ENCODE peak calls at places on chromosomes 2 and 18, in eight cellular contexts. One of them, this sample, is unnamed.

GRCh38 chr2:67240507-67240906 is 156.6 kb upstream of the ETAA1 start:
- DNase-seq in mammary epithelial cell: peak
- DNase-seq in neural progenitor cell: no peak
- DNase-seq in H9: no peak
- DNase-seq in fibroblast of lung: peak
- DNase-seq in GM23338: no peak
- DNase-seq in astrocyte: peak
- DNase-seq in PC-9: no peak
- DNase-seq in this sample: no peak

GRCh38 chr2:148130571-148130970 is 109.7 kb downstream of the MBD5 start:
- DNase-seq in neural progenitor cell: no peak
- DNase-seq in GM23338: peak
- DNase-seq in mammary epithelial cell: peak
- DNase-seq in fibroblast of lung: peak
- DNase-seq in H9: no peak
- DNase-seq in PC-9: no peak
- DNase-seq in astrocyte: peak
- DNase-seq in this sample: no peak

GRCh38 chr2:221779614-221780067 is 207.5 kb upstream of the EPHA4 start:
- DNase-seq in neural progenitor cell: no peak
- DNase-seq in H9: no peak
- DNase-seq in fibroblast of lung: peak
- DNase-seq in GM23338: no peak
- DNase-seq in mammary epithelial cell: no peak
- DNase-seq in PC-9: no peak
- DNase-seq in astrocyte: peak
- DNase-seq in this sample: no peak

GRCh38 chr2:43812947-43813346 is 25.7 kb downstream of the ABCG5 start:
- DNase-seq in astrocyte: no peak
- DNase-seq in neural progenitor cell: no peak
- DNase-seq in PC-9: no peak
- DNase-seq in H9: no peak
- DNase-seq in fibroblast of lung: no peak
- DNase-seq in mammary epithelial cell: no peak
- DNase-seq in GM23338: no peak
- DNase-seq in this sample: no peak

GRCh38 chr2:238587776-238588660 is 161.3 kb downstream of the ASB1 start:
- DNase-seq in PC-9: no peak
- DNase-seq in H9: no peak
- DNase-seq in GM23338: no peak
- DNase-seq in astrocyte: no peak
- DNase-seq in fibroblast of lung: no peak
- DNase-seq in mammary epithelial cell: no peak
- DNase-seq in neural progenitor cell: no peak
- DNase-seq in this sample: no peak

GRCh38 chr2:63058742-63059433 is 8.3 kb downstream of the OTX1 start:
- DNase-seq in astrocyte: no peak
- DNase-seq in neural progenitor cell: peak
- DNase-seq in fibroblast of lung: no peak
- DNase-seq in GM23338: peak
- DNase-seq in H9: peak
- DNase-seq in mammary epithelial cell: no peak
- DNase-seq in PC-9: no peak
- DNase-seq in this sample: no peak

GRCh38 chr2:43937269-43937820 is 58.4 kb downstream of the LRPPRC start:
- DNase-seq in neural progenitor cell: no peak
- DNase-seq in PC-9: no peak
- DNase-seq in GM23338: no peak
- DNase-seq in fibroblast of lung: no peak
- DNase-seq in H9: no peak
- DNase-seq in mammary epithelial cell: no peak
- DNase-seq in astrocyte: peak
- DNase-seq in this sample: no peak

GRCh38 chr2:108963057-108963456 is 26.0 kb downstream of the EDAR start:
- DNase-seq in H9: no peak
- DNase-seq in GM23338: no peak
- DNase-seq in neural progenitor cell: no peak
- DNase-seq in PC-9: no peak
- DNase-seq in fibroblast of lung: no peak
- DNase-seq in astrocyte: no peak
- DNase-seq in mammary epithelial cell: no peak
- DNase-seq in this sample: no peak

GRCh38 chr18:36366994-36367839 is 69.7 kb downstream of the FHOD3 start:
- DNase-seq in H9: no peak
- DNase-seq in astrocyte: no peak
- DNase-seq in fibroblast of lung: no peak
- DNase-seq in mammary epithelial cell: no peak
- DNase-seq in GM23338: no peak
- DNase-seq in neural progenitor cell: no peak
- DNase-seq in PC-9: no peak
- DNase-seq in this sample: no peak

GRCh38 chr18:80023173-80023572 is 11.1 kb upstream of the RBFA start:
- DNase-seq in mammary epithelial cell: no peak
- DNase-seq in H9: no peak
- DNase-seq in neural progenitor cell: peak
- DNase-seq in GM23338: peak
- DNase-seq in astrocyte: no peak
- DNase-seq in fibroblast of lung: no peak
- DNase-seq in PC-9: no peak
- DNase-seq in this sample: no peak

GRCh38 chr2:220127311-220127710 is 499.9 kb downstream of the SLC4A3 start:
- DNase-seq in mammary epithelial cell: peak
- DNase-seq in H9: no peak
- DNase-seq in PC-9: peak
- DNase-seq in GM23338: no peak
- DNase-seq in neural progenitor cell: no peak
- DNase-seq in fibroblast of lung: no peak
- DNase-seq in astrocyte: no peak
- DNase-seq in this sample: no peak

GRCh38 chr2:122105171-122105884 is 349.9 kb downstream of the TSN start:
- DNase-seq in astrocyte: no peak
- DNase-seq in H9: no peak
- DNase-seq in neural progenitor cell: peak
- DNase-seq in fibroblast of lung: no peak
- DNase-seq in PC-9: no peak
- DNase-seq in GM23338: no peak
- DNase-seq in mammary epithelial cell: no peak
- DNase-seq in this sample: no peak

GRCh38 chr18:68583685-68584084 is 131.2 kb downstream of the TMX3 start:
- DNase-seq in fibroblast of lung: no peak
- DNase-seq in GM23338: no peak
- DNase-seq in astrocyte: no peak
- DNase-seq in PC-9: no peak
- DNase-seq in neural progenitor cell: no peak
- DNase-seq in H9: no peak
- DNase-seq in mammary epithelial cell: no peak
- DNase-seq in this sample: no peak

GRCh38 chr2:210028178-210028577 is 25.7 kb downstream of the RPE start:
- DNase-seq in astrocyte: no peak
- DNase-seq in GM23338: no peak
- DNase-seq in mammary epithelial cell: no peak
- DNase-seq in H9: no peak
- DNase-seq in neural progenitor cell: no peak
- DNase-seq in PC-9: no peak
- DNase-seq in fibroblast of lung: no peak
- DNase-seq in this sample: no peak

GRCh38 chr2:217086038-217086522 is 226.2 kb upstream of the TNP1 start:
- DNase-seq in PC-9: no peak
- DNase-seq in mammary epithelial cell: no peak
- DNase-seq in H9: no peak
- DNase-seq in neural progenitor cell: no peak
- DNase-seq in fibroblast of lung: peak
- DNase-seq in GM23338: no peak
- DNase-seq in astrocyte: peak
- DNase-seq in this sample: no peak

GRCh38 chr2:232894746-232895145 is 24.7 kb downstream of the SNORC start:
- DNase-seq in mammary epithelial cell: no peak
- DNase-seq in astrocyte: no peak
- DNase-seq in fibroblast of lung: no peak
- DNase-seq in PC-9: no peak
- DNase-seq in neural progenitor cell: no peak
- DNase-seq in H9: no peak
- DNase-seq in GM23338: no peak
- DNase-seq in this sample: no peak

GRCh38 chr2:213679894-213680293 is 395.6 kb downstream of the SPAG16 start:
- DNase-seq in mammary epithelial cell: no peak
- DNase-seq in fibroblast of lung: no peak
- DNase-seq in GM23338: no peak
- DNase-seq in neural progenitor cell: no peak
- DNase-seq in astrocyte: no peak
- DNase-seq in H9: no peak
- DNase-seq in PC-9: no peak
- DNase-seq in this sample: no peak

DNA sequence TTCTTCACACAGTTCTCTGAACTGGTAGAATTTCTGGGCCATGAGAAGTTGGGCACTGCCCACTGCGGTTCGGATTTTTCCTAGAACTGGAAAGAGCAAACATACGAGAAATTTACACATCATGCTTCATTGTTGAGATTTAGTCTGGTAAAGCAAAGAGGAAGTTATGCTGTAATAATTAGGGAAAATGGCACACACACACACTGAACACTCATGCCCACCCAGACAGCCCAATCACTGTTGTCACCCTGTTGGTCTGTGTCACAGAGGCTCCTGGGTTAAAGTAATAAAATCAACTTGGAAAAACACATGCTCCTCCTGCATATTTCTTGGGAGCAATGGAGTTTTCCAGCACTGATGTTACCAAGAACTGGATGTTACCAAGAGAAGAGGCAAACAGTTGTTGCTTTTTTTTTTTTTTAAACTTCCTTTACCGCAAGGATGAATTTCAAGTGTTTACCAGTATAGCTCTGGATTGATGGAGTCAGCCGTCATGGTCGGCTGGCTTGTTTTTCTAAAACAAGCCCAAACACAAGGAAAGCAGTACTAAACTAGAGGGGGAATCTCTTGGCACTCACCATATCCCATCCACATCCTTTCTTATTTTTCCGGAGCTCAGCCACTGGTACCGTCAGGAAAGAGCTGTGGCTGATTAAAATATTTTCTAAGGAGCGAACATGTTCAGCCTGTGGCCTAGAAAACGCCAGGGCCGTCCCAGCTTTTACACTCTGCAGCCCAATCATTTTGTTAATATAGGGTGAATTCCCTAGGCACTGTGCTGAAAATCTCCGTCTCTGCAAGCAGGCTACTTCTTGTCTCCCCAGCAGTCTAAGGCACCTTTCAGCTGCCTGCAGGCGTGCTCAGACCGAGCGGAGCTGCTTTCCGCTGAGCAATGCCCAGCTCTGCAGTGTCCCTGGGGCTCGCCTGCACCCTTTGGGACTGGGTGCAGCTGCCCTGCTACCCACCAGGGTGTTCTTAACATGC is 58.9 kb downstream of the TGIF1 start:
- DNase-seq in GM23338: peak
- DNase-seq in H9: peak
- DNase-seq in astrocyte: no peak
- DNase-seq in fibroblast of lung: peak
- DNase-seq in neural progenitor cell: peak
- DNase-seq in PC-9: no peak
- DNase-seq in mammary epithelial cell: no peak
- DNase-seq in this sample: no peak
- H3K27ac ChIP-seq in GM23338: peak
- H3K27ac ChIP-seq in H9: no peak
- H3K27ac ChIP-seq in astrocyte: no peak
- H3K27ac ChIP-seq in fibroblast of lung: no peak
- H3K27ac ChIP-seq in neural progenitor cell: peak
- H3K27ac ChIP-seq in PC-9: no peak
- H3K27ac ChIP-seq in mammary epithelial cell: no peak
- H3K27ac ChIP-seq in this sample: no peak

GRCh38 chr18:44286049-44286448 is 394.6 kb upstream of the SETBP1 start:
- DNase-seq in H9: no peak
- DNase-seq in neural progenitor cell: no peak
- DNase-seq in GM23338: no peak
- DNase-seq in PC-9: no peak
- DNase-seq in mammary epithelial cell: no peak
- DNase-seq in fibroblast of lung: no peak
- DNase-seq in astrocyte: no peak
- DNase-seq in this sample: no peak
- H3K4me2 ChIP-seq in H9: no peak
- H3K4me2 ChIP-seq in neural progenitor cell: no peak
- H3K4me2 ChIP-seq in GM23338: no peak
- H3K4me2 ChIP-seq in PC-9: no peak
- H3K4me2 ChIP-seq in mammary epithelial cell: no peak
- H3K4me2 ChIP-seq in fibroblast of lung: no peak
- H3K4me2 ChIP-seq in astrocyte: no peak
- H3K4me2 ChIP-seq in this sample: no peak

GRCh38 chr2:38202713-38203454 is 126.9 kb upstream of the CYP1B1 start:
- DNase-seq in astrocyte: peak
- DNase-seq in fibroblast of lung: no peak
- DNase-seq in mammary epithelial cell: no peak
- DNase-seq in GM23338: no peak
- DNase-seq in PC-9: no peak
- DNase-seq in H9: no peak
- DNase-seq in neural progenitor cell: no peak
- DNase-seq in this sample: no peak

GRCh38 chr2:38200583-38200982 is 124.6 kb upstream of the CYP1B1 start:
- DNase-seq in neural progenitor cell: no peak
- DNase-seq in H9: no peak
- DNase-seq in astrocyte: no peak
- DNase-seq in fibroblast of lung: peak
- DNase-seq in PC-9: no peak
- DNase-seq in mammary epithelial cell: no peak
- DNase-seq in GM23338: no peak
- DNase-seq in this sample: no peak

GRCh38 chr2:38203455-38203810 is 127.5 kb upstream of the CYP1B1 start:
- DNase-seq in fibroblast of lung: peak
- DNase-seq in PC-9: no peak
- DNase-seq in astrocyte: peak
- DNase-seq in neural progenitor cell: no peak
- DNase-seq in GM23338: no peak
- DNase-seq in mammary epithelial cell: no peak
- DNase-seq in H9: no peak
- DNase-seq in this sample: no peak

GRCh38 chr2:38201784-38202183 is 125.8 kb upstream of the CYP1B1 start:
- DNase-seq in GM23338: no peak
- DNase-seq in H9: no peak
- DNase-seq in astrocyte: peak
- DNase-seq in neural progenitor cell: no peak
- DNase-seq in PC-9: no peak
- DNase-seq in fibroblast of lung: peak
- DNase-seq in mammary epithelial cell: peak
- DNase-seq in this sample: no peak

DNA sequence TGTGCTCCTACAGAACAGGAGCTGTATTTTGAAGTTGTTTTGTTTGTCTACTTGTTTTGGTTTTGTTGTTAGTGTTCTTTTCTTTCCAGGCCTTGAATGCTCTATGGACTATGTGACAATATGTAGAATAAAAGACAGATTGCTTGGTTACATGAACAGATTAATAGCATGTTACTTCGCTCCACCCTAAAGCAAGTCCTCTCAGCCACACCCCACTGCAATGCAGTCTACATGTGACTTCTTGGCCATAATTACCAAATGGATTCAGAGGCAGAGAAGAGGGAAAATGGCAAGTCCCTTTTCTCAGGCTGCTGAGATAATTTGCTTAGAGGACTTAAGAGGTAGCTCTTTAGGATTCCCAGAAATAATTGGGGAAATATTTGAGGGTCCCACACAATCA is 123.2 kb upstream of the CYP1B1 start:
- DNase-seq in H9: no peak
- DNase-seq in GM23338: no peak
- DNase-seq in PC-9: no peak
- DNase-seq in mammary epithelial cell: no peak
- DNase-seq in neural progenitor cell: no peak
- DNase-seq in fibroblast of lung: no peak
- DNase-seq in astrocyte: no peak
- DNase-seq in this sample: no peak
- H3K27ac ChIP-seq in H9: no peak
- H3K27ac ChIP-seq in GM23338: no peak
- H3K27ac ChIP-seq in PC-9: no peak
- H3K27ac ChIP-seq in mammary epithelial cell: no peak
- H3K27ac ChIP-seq in neural progenitor cell: no peak
- H3K27ac ChIP-seq in fibroblast of lung: no peak
- H3K27ac ChIP-seq in astrocyte: no peak
- H3K27ac ChIP-seq in this sample: no peak

GRCh38 chr18:3611313-3612038 is 161.5 kb downstream of the TGIF1 start:
- DNase-seq in PC-9: no peak
- DNase-seq in astrocyte: no peak
- DNase-seq in fibroblast of lung: no peak
- DNase-seq in GM23338: no peak
- DNase-seq in H9: no peak
- DNase-seq in neural progenitor cell: no peak
- DNase-seq in mammary epithelial cell: no peak
- DNase-seq in this sample: no peak
- H3K4me2 ChIP-seq in PC-9: no peak
- H3K4me2 ChIP-seq in astrocyte: peak
- H3K4me2 ChIP-seq in fibroblast of lung: peak
- H3K4me2 ChIP-seq in GM23338: peak
- H3K4me2 ChIP-seq in H9: no peak
- H3K4me2 ChIP-seq in neural progenitor cell: no peak
- H3K4me2 ChIP-seq in mammary epithelial cell: no peak
- H3K4me2 ChIP-seq in this sample: no peak

This sample was measured in MM.1S.